ENCODE peak calls at places on chromosomes 7 and 10, in six cellular contexts. One of them, this sample, is unnamed.

GRCh38 chr10:42781893-42782445 is 626 bp upstream of the BMS1 start:
- DNase-seq in psoas muscle: no peak
- DNase-seq in colonic mucosa: peak; percentile 22
- DNase-seq in lower lobe of right lung: no peak
- DNase-seq in stomach: no peak
- DNase-seq in astrocyte: no peak
- DNase-seq in this sample: peak; percentile 58

GRCh38 chr7:116211913-116212596 is 1.7 kb downstream of the TES start:
- DNase-seq in psoas muscle: no peak
- DNase-seq in colonic mucosa: no peak
- DNase-seq in lower lobe of right lung: no peak
- DNase-seq in stomach: no peak
- DNase-seq in astrocyte: no peak
- DNase-seq in this sample: no peak

GRCh38 chr10:61503051-61503450 is 49.9 kb upstream of the TMEM26 start:
- DNase-seq in psoas muscle: no peak
- DNase-seq in colonic mucosa: no peak
- DNase-seq in lower lobe of right lung: no peak
- DNase-seq in stomach: no peak
- DNase-seq in astrocyte: peak; percentile 43
- DNase-seq in this sample: no peak

GRCh38 chr10:48383393-48383792 is 76.9 kb downstream of the MAPK8 start:
- DNase-seq in psoas muscle: no peak
- DNase-seq in colonic mucosa: no peak
- DNase-seq in lower lobe of right lung: no peak
- DNase-seq in stomach: no peak
- DNase-seq in astrocyte: peak; percentile 34
- DNase-seq in this sample: no peak

GRCh38 chr7:139720705-139721231 is 57.0 kb downstream of the HIPK2 start:
- DNase-seq in psoas muscle: no peak
- DNase-seq in colonic mucosa: peak; percentile 48
- DNase-seq in lower lobe of right lung: no peak
- DNase-seq in stomach: peak; percentile 25
- DNase-seq in astrocyte: no peak
- DNase-seq in this sample: peak; percentile 23

GRCh38 chr7:55336540-55336939 is 28.6 kb upstream of the LANCL2 start:
- DNase-seq in psoas muscle: no peak
- DNase-seq in colonic mucosa: no peak
- DNase-seq in lower lobe of right lung: no peak
- DNase-seq in stomach: no peak
- DNase-seq in astrocyte: no peak
- DNase-seq in this sample: no peak

GRCh38 chr10:47049906-47050305 is 138.7 kb downstream of the PTPN20 start:
- DNase-seq in psoas muscle: no peak
- DNase-seq in colonic mucosa: no peak
- DNase-seq in lower lobe of right lung: no peak
- DNase-seq in stomach: peak; percentile 5
- DNase-seq in astrocyte: no peak
- DNase-seq in this sample: no peak

GRCh38 chr7:6385110-6385792 is 62.5 kb downstream of the DAGLB start:
- DNase-seq in psoas muscle: no peak
- DNase-seq in colonic mucosa: no peak
- DNase-seq in lower lobe of right lung: no peak
- DNase-seq in stomach: no peak
- DNase-seq in astrocyte: peak; percentile 97
- DNase-seq in this sample: peak; percentile 72

GRCh38 chr7:79199961-79200360 is 253.5 kb downstream of the MAGI2 start:
- DNase-seq in psoas muscle: no peak
- DNase-seq in colonic mucosa: no peak
- DNase-seq in lower lobe of right lung: no peak
- DNase-seq in stomach: no peak
- DNase-seq in astrocyte: peak; percentile 4
- DNase-seq in this sample: no peak

GRCh38 chr10:71564221-71564820 is 155.3 kb downstream of the C10orf105 start:
- DNase-seq in psoas muscle: no peak
- DNase-seq in colonic mucosa: no peak
- DNase-seq in lower lobe of right lung: no peak
- DNase-seq in stomach: no peak
- DNase-seq in astrocyte: no peak
- DNase-seq in this sample: no peak

GRCh38 chr7:83655951-83656556 is 7.1 kb upstream of the SEMA3E start:
- DNase-seq in psoas muscle: no peak
- DNase-seq in colonic mucosa: peak; percentile 36
- DNase-seq in lower lobe of right lung: no peak
- DNase-seq in stomach: peak; percentile 37
- DNase-seq in astrocyte: peak; percentile 40
- DNase-seq in this sample: peak; percentile 3

GRCh38 chr10:132422931-132423813 is 26.2 kb downstream of the PWWP2B start:
- DNase-seq in psoas muscle: no peak
- DNase-seq in colonic mucosa: no peak
- DNase-seq in lower lobe of right lung: no peak
- DNase-seq in stomach: no peak
- DNase-seq in astrocyte: no peak
- DNase-seq in this sample: no peak

GRCh38 chr7:71470948-71471347 is 339.0 kb downstream of the GALNT17 start:
- DNase-seq in psoas muscle: no peak
- DNase-seq in colonic mucosa: no peak
- DNase-seq in lower lobe of right lung: no peak
- DNase-seq in stomach: no peak
- DNase-seq in astrocyte: no peak
- DNase-seq in this sample: no peak

GRCh38 chr10:63554666-63555065 is 33.5 kb downstream of the REEP3 start:
- DNase-seq in psoas muscle: no peak
- DNase-seq in colonic mucosa: no peak
- DNase-seq in lower lobe of right lung: peak; percentile 56
- DNase-seq in stomach: no peak
- DNase-seq in astrocyte: peak; percentile 99
- DNase-seq in this sample: peak; percentile 77

GRCh38 chr10:110311357-110311949 is 6.7 kb upstream of the SMNDC1 start:
- DNase-seq in psoas muscle: no peak
- DNase-seq in colonic mucosa: peak; percentile 47
- DNase-seq in lower lobe of right lung: no peak
- DNase-seq in stomach: peak; percentile 57
- DNase-seq in astrocyte: peak; percentile 27
- DNase-seq in this sample: peak; percentile 10

GRCh38 chr7:121940907-121941306 is 67.9 kb downstream of the PTPRZ1 start:
- DNase-seq in psoas muscle: no peak
- DNase-seq in colonic mucosa: no peak
- DNase-seq in lower lobe of right lung: no peak
- DNase-seq in stomach: no peak
- DNase-seq in astrocyte: no peak
- DNase-seq in this sample: no peak

GRCh38 chr10:100575781-100576635 is 40.3 kb downstream of the HIF1AN start:
- DNase-seq in psoas muscle: no peak
- DNase-seq in colonic mucosa: no peak
- DNase-seq in lower lobe of right lung: no peak
- DNase-seq in stomach: no peak
- DNase-seq in astrocyte: no peak
- DNase-seq in this sample: no peak

GRCh38 chr10:91602449-91602848 is 30.4 kb downstream of the PPP1R3C start:
- DNase-seq in psoas muscle: no peak
- DNase-seq in colonic mucosa: no peak
- DNase-seq in lower lobe of right lung: no peak
- DNase-seq in stomach: no peak
- DNase-seq in astrocyte: no peak
- DNase-seq in this sample: no peak

GRCh38 chr10:3263082-3263481 is 90.5 kb upstream of the PITRM1 start:
- DNase-seq in psoas muscle: no peak
- DNase-seq in colonic mucosa: no peak
- DNase-seq in lower lobe of right lung: no peak
- DNase-seq in stomach: no peak
- DNase-seq in astrocyte: no peak
- DNase-seq in this sample: no peak

GRCh38 chr10:12201543-12201942 is 5.6 kb downstream of the CDC123 start:
- DNase-seq in psoas muscle: no peak
- DNase-seq in colonic mucosa: no peak
- DNase-seq in lower lobe of right lung: no peak
- DNase-seq in stomach: no peak
- DNase-seq in astrocyte: no peak
- DNase-seq in this sample: no peak

GRCh38 chr10:101066146-101066889 is 4.5 kb downstream of the KAZALD1 start:
- DNase-seq in psoas muscle: peak; percentile 73
- DNase-seq in colonic mucosa: peak; percentile 94
- DNase-seq in lower lobe of right lung: peak; percentile 91
- DNase-seq in stomach: peak; percentile 94
- DNase-seq in astrocyte: no peak
- DNase-seq in this sample: peak; percentile 93

GRCh38 chr7:88169717-88170320 is 50.0 kb downstream of the SRI start:
- DNase-seq in psoas muscle: no peak
- DNase-seq in colonic mucosa: no peak
- DNase-seq in lower lobe of right lung: no peak
- DNase-seq in stomach: no peak
- DNase-seq in astrocyte: peak; percentile 0
- DNase-seq in this sample: no peak

GRCh38 chr10:12448340-12448728 is 99.0 kb downstream of the CAMK1D start:
- DNase-seq in psoas muscle: no peak
- DNase-seq in colonic mucosa: no peak
- DNase-seq in lower lobe of right lung: no peak
- DNase-seq in stomach: no peak
- DNase-seq in astrocyte: no peak
- DNase-seq in this sample: no peak

GRCh38 chr10:104447331-104447730 is 93.7 kb downstream of the CFAP58 start:
- DNase-seq in psoas muscle: no peak
- DNase-seq in colonic mucosa: no peak
- DNase-seq in lower lobe of right lung: no peak
- DNase-seq in stomach: no peak
- DNase-seq in astrocyte: peak; percentile 84
- DNase-seq in this sample: peak; percentile 55

DNA sequence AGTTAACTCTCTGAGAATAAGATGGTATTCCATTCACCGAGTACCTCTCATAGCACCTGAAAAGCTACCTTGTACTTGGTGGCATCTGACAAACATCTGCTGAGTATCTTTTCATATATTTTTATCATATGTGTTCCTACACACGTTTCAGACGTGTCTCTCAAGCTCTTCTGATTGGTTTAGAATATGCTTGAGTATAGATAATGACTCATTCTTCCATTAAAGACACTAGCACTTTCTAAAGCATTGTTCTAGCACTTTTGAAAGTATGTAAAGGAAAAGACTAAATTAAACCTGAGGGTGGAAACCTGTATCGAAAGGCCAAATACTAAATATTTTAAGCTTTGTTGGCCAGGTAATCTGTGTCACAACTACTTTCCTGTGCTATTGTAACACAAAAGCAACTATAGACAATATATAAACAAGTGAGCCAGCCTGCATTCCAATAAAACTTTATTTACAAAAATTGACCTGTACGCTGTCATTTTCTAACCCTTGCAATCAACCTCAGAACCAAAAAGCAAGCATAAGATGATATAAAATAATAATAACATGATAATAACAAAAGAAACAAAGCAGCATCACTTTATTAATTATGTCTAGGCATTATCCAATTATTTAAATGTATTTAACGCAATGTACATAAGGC is 95.3 kb downstream of the DGKI start:
- DNase-seq in psoas muscle: no peak
- DNase-seq in colonic mucosa: no peak
- DNase-seq in lower lobe of right lung: no peak
- DNase-seq in stomach: no peak
- DNase-seq in astrocyte: no peak
- DNase-seq in this sample: no peak
- H3K4me3 ChIP-seq in psoas muscle: no peak overlapping the region
- H3K4me3 ChIP-seq in colonic mucosa: no peak overlapping the region
- H3K4me3 ChIP-seq in lower lobe of right lung: no peak overlapping the region
- H3K4me3 ChIP-seq in stomach: no peak overlapping the region
- H3K4me3 ChIP-seq in astrocyte: no peak overlapping the region
- H3K4me3 ChIP-seq in this sample: no peak overlapping the region

GRCh38 chr10:131219584-131219886 is 92.0 kb downstream of the TCERG1L start:
- DNase-seq in psoas muscle: no peak
- DNase-seq in colonic mucosa: no peak
- DNase-seq in lower lobe of right lung: no peak
- DNase-seq in stomach: no peak
- DNase-seq in astrocyte: no peak
- DNase-seq in this sample: no peak
- H3K9me3 ChIP-seq in psoas muscle: no peaks in the 10 kb centered on the region
- H3K9me3 ChIP-seq in colonic mucosa: no peaks in the 10 kb centered on the region
- H3K9me3 ChIP-seq in lower lobe of right lung: no peaks in the 10 kb centered on the region
- H3K9me3 ChIP-seq in stomach: no peaks in the 10 kb centered on the region
- H3K9me3 ChIP-seq in astrocyte: peaks cover 7% of the 10 kb centered on the region
- H3K9me3 ChIP-seq in this sample: no peaks in the 10 kb centered on the region

GRCh38 chr10:72834183-72834825 is 59.2 kb upstream of the OIT3 start:
- DNase-seq in psoas muscle: no peak
- DNase-seq in colonic mucosa: peak; percentile 45
- DNase-seq in lower lobe of right lung: no peak
- DNase-seq in stomach: peak; percentile 43
- DNase-seq in astrocyte: peak; percentile 47
- DNase-seq in this sample: peak; percentile 17

GRCh38 chr10:72831696-72832355 is 61.7 kb upstream of the OIT3 start:
- DNase-seq in psoas muscle: no peak
- DNase-seq in colonic mucosa: no peak
- DNase-seq in lower lobe of right lung: no peak
- DNase-seq in stomach: no peak
- DNase-seq in astrocyte: no peak
- DNase-seq in this sample: no peak

GRCh38 chr10:72828294-72828693 is 65.2 kb upstream of the OIT3 start:
- DNase-seq in psoas muscle: no peak
- DNase-seq in colonic mucosa: no peak
- DNase-seq in lower lobe of right lung: no peak
- DNase-seq in stomach: no peak
- DNase-seq in astrocyte: no peak
- DNase-seq in this sample: no peak

GRCh38 chr10:72830625-72831024 is 62.9 kb upstream of the OIT3 start:
- DNase-seq in psoas muscle: no peak
- DNase-seq in colonic mucosa: no peak
- DNase-seq in lower lobe of right lung: no peak
- DNase-seq in stomach: no peak
- DNase-seq in astrocyte: no peak
- DNase-seq in this sample: no peak

GRCh38 chr10:72832701-72833100 is 60.8 kb upstream of the OIT3 start:
- DNase-seq in psoas muscle: no peak
- DNase-seq in colonic mucosa: no peak
- DNase-seq in lower lobe of right lung: no peak
- DNase-seq in stomach: no peak
- DNase-seq in astrocyte: peak; percentile 17
- DNase-seq in this sample: no peak
- H3K27me3 ChIP-seq in psoas muscle: no peaks in the 10 kb centered on the region
- H3K27me3 ChIP-seq in colonic mucosa: no peaks in the 10 kb centered on the region
- H3K27me3 ChIP-seq in lower lobe of right lung: no peaks in the 10 kb centered on the region
- H3K27me3 ChIP-seq in stomach: no peaks in the 10 kb centered on the region
- H3K27me3 ChIP-seq in astrocyte: no peaks in the 10 kb centered on the region
- H3K27me3 ChIP-seq in this sample: no peaks in the 10 kb centered on the region

GRCh38 chr7:20112646-20113045 is 104.5 kb downstream of the MACC1 start:
- DNase-seq in psoas muscle: no peak
- DNase-seq in colonic mucosa: no peak
- DNase-seq in lower lobe of right lung: no peak
- DNase-seq in stomach: no peak
- DNase-seq in astrocyte: no peak
- DNase-seq in this sample: no peak

GRCh38 chr7:20113423-20114027 is 103.7 kb downstream of the MACC1 start:
- DNase-seq in psoas muscle: no peak
- DNase-seq in colonic mucosa: no peak
- DNase-seq in lower lobe of right lung: no peak
- DNase-seq in stomach: no peak
- DNase-seq in astrocyte: no peak
- DNase-seq in this sample: no peak

GRCh38 chr7:20121404-20121803 is 95.8 kb downstream of the MACC1 start:
- DNase-seq in psoas muscle: no peak
- DNase-seq in colonic mucosa: no peak
- DNase-seq in lower lobe of right lung: no peak
- DNase-seq in stomach: no peak
- DNase-seq in astrocyte: no peak
- DNase-seq in this sample: no peak

GRCh38 chr7:20114463-20114862 is 102.7 kb downstream of the MACC1 start:
- DNase-seq in psoas muscle: no peak
- DNase-seq in colonic mucosa: no peak
- DNase-seq in lower lobe of right lung: no peak
- DNase-seq in stomach: no peak
- DNase-seq in astrocyte: no peak
- DNase-seq in this sample: no peak

GRCh38 chr7:20116869-20117268 is 100.3 kb downstream of the MACC1 start:
- DNase-seq in psoas muscle: no peak
- DNase-seq in colonic mucosa: no peak
- DNase-seq in lower lobe of right lung: no peak
- DNase-seq in stomach: no peak
- DNase-seq in astrocyte: no peak
- DNase-seq in this sample: no peak
- H3K4me3 ChIP-seq in psoas muscle: no peak overlapping the region
- H3K4me3 ChIP-seq in colonic mucosa: no peak overlapping the region
- H3K4me3 ChIP-seq in lower lobe of right lung: no peak overlapping the region
- H3K4me3 ChIP-seq in stomach: no peak overlapping the region
- H3K4me3 ChIP-seq in astrocyte: no peak overlapping the region
- H3K4me3 ChIP-seq in this sample: no peak overlapping the region